ENCODE peak calls at places on chromosome 21, in six cellular contexts. One of them, this sample, is unnamed.
A peak's percentile ranks its signal among the peaks of the same experiment; 100 is the strongest.

GRCh38 chr21:18387994-18388393 is 15.6 kb downstream of the TMPRSS15 start:
- DNase-seq in iPS DF 19.7: no peak
- DNase-seq in activated CD8-positive, alpha-beta memory T cell treated with anti-CD3 and anti-CD28 coated beads, Interleukin-2, amount 50 U/mL, for 48 hours: no peak
- DNase-seq in NCI-H1930: no peak
- DNase-seq in germinal center: no peak
- DNase-seq in stimulated activated CD4-positive, alpha-beta T cell treated with anti-CD3 and anti-CD28 coated beads, Interleukin-1b, Interleukin-23, amount 100 ng/mL, for 4 hours: no peak
- DNase-seq in this sample: no peak

GRCh38 chr21:42534361-42534900 is 20.8 kb downstream of the SLC37A1 start:
- DNase-seq in iPS DF 19.7: no peak
- DNase-seq in activated CD8-positive, alpha-beta memory T cell treated with anti-CD3 and anti-CD28 coated beads, Interleukin-2, amount 50 U/mL, for 48 hours: peak; percentile 50
- DNase-seq in NCI-H1930: no peak
- DNase-seq in germinal center: peak; percentile 72
- DNase-seq in stimulated activated CD4-positive, alpha-beta T cell treated with anti-CD3 and anti-CD28 coated beads, Interleukin-1b, Interleukin-23, amount 100 ng/mL, for 4 hours: no peak
- DNase-seq in this sample: peak; percentile 85

GRCh38 chr21:14120091-14120734 is 90.5 kb downstream of the LIPI start:
- DNase-seq in iPS DF 19.7: no peak
- DNase-seq in activated CD8-positive, alpha-beta memory T cell treated with anti-CD3 and anti-CD28 coated beads, Interleukin-2, amount 50 U/mL, for 48 hours: peak; percentile 75
- DNase-seq in NCI-H1930: no peak
- DNase-seq in germinal center: peak; percentile 24
- DNase-seq in stimulated activated CD4-positive, alpha-beta T cell treated with anti-CD3 and anti-CD28 coated beads, Interleukin-1b, Interleukin-23, amount 100 ng/mL, for 4 hours: peak; percentile 14
- DNase-seq in this sample: no peak

GRCh38 chr21:40829308-40829707 is 17.6 kb downstream of the DSCAM start:
- DNase-seq in iPS DF 19.7: no peak
- DNase-seq in activated CD8-positive, alpha-beta memory T cell treated with anti-CD3 and anti-CD28 coated beads, Interleukin-2, amount 50 U/mL, for 48 hours: no peak
- DNase-seq in NCI-H1930: no peak
- DNase-seq in germinal center: no peak
- DNase-seq in stimulated activated CD4-positive, alpha-beta T cell treated with anti-CD3 and anti-CD28 coated beads, Interleukin-1b, Interleukin-23, amount 100 ng/mL, for 4 hours: no peak
- DNase-seq in this sample: no peak

GRCh38 chr21:35989185-35989735 is 71.1 kb downstream of the SETD4 start:
- DNase-seq in iPS DF 19.7: no peak
- DNase-seq in activated CD8-positive, alpha-beta memory T cell treated with anti-CD3 and anti-CD28 coated beads, Interleukin-2, amount 50 U/mL, for 48 hours: no peak
- DNase-seq in NCI-H1930: no peak
- DNase-seq in germinal center: no peak
- DNase-seq in stimulated activated CD4-positive, alpha-beta T cell treated with anti-CD3 and anti-CD28 coated beads, Interleukin-1b, Interleukin-23, amount 100 ng/mL, for 4 hours: no peak
- DNase-seq in this sample: peak; percentile 91

GRCh38 chr21:35382696-35383095 is 333.6 kb upstream of the RUNX1 start:
- DNase-seq in iPS DF 19.7: no peak
- DNase-seq in activated CD8-positive, alpha-beta memory T cell treated with anti-CD3 and anti-CD28 coated beads, Interleukin-2, amount 50 U/mL, for 48 hours: no peak
- DNase-seq in NCI-H1930: no peak
- DNase-seq in germinal center: no peak
- DNase-seq in stimulated activated CD4-positive, alpha-beta T cell treated with anti-CD3 and anti-CD28 coated beads, Interleukin-1b, Interleukin-23, amount 100 ng/mL, for 4 hours: no peak
- DNase-seq in this sample: no peak

GRCh38 chr21:44449473-44450363 is 5.6 kb upstream of the LRRC3 start:
- DNase-seq in iPS DF 19.7: no peak
- DNase-seq in activated CD8-positive, alpha-beta memory T cell treated with anti-CD3 and anti-CD28 coated beads, Interleukin-2, amount 50 U/mL, for 48 hours: no peak
- DNase-seq in NCI-H1930: no peak
- DNase-seq in germinal center: no peak
- DNase-seq in stimulated activated CD4-positive, alpha-beta T cell treated with anti-CD3 and anti-CD28 coated beads, Interleukin-1b, Interleukin-23, amount 100 ng/mL, for 4 hours: no peak
- DNase-seq in this sample: peak; percentile 74

GRCh38 chr21:34133802-34134201 is 60.4 kb downstream of the MRPS6 start:
- DNase-seq in iPS DF 19.7: no peak
- DNase-seq in activated CD8-positive, alpha-beta memory T cell treated with anti-CD3 and anti-CD28 coated beads, Interleukin-2, amount 50 U/mL, for 48 hours: no peak
- DNase-seq in NCI-H1930: no peak
- DNase-seq in germinal center: no peak
- DNase-seq in stimulated activated CD4-positive, alpha-beta T cell treated with anti-CD3 and anti-CD28 coated beads, Interleukin-1b, Interleukin-23, amount 100 ng/mL, for 4 hours: no peak
- DNase-seq in this sample: no peak

GRCh38 chr21:43211085-43212071 is 42.6 kb downstream of the CRYAA start:
- DNase-seq in iPS DF 19.7: peak; percentile 9
- DNase-seq in activated CD8-positive, alpha-beta memory T cell treated with anti-CD3 and anti-CD28 coated beads, Interleukin-2, amount 50 U/mL, for 48 hours: peak; percentile 50
- DNase-seq in NCI-H1930: no peak
- DNase-seq in germinal center: no peak
- DNase-seq in stimulated activated CD4-positive, alpha-beta T cell treated with anti-CD3 and anti-CD28 coated beads, Interleukin-1b, Interleukin-23, amount 100 ng/mL, for 4 hours: no peak
- DNase-seq in this sample: peak; percentile 14